ENCODE peak calls at places on chromosomes 5 and 9, in nine cellular contexts. N is psoas muscle, A is heart left ventricle, R is ovary, D is heart right ventricle, J is cardiac muscle cell, Z is PC-3, G is fibroblast of lung, B is left ventricle myocardium inferior. K is an unnamed sample. For H3K4me1, the result is how much of the 10 kb centered on the place peaks cover.

GRCh38 chr9:110797611-110798010 is 129.0 kb downstream of the MUSK start:
- DNase-seq in N (no peak), A (no peak), R (no peak), D (no peak), J (no peak), Z (peak), G (peak), B (no peak), K (no peak)

GRCh38 chr5:99795026-99795425 is 740.1 kb upstream of the FAM174A start:
- DNase-seq in N (no peak), A (no peak), R (no peak), D (no peak), J (no peak), Z (no peak), G (peak), B (no peak), K (no peak)

GRCh38 chr5:178145965-178146820 is 7.5 kb downstream of the NHP2 start:
- DNase-seq in N (peak), A (peak), R (peak), D (peak), J (peak), Z (peak), G (peak), B (peak), K (no peak)

GRCh38 chr5:71998746-71999145 is 108.5 kb upstream of the MAP1B start:
- DNase-seq in N (no peak), A (no peak), R (no peak), D (no peak), J (no peak), Z (no peak), G (no peak), B (no peak), K (no peak)

GRCh38 chr5:101390317-101390908 is 487.3 kb upstream of the ST8SIA4 start:
- DNase-seq in N (no peak), A (no peak), R (no peak), D (peak), J (peak), Z (peak), G (peak), B (no peak), K (no peak)

GRCh38 chr9:91795500-91796241 is 154.4 kb downstream of the ROR2 start:
- DNase-seq in N (no peak), A (no peak), R (no peak), D (no peak), J (peak), Z (peak), G (peak), B (no peak), K (no peak)

GRCh38 chr9:108963459-108964143 is 29.4 kb downstream of the ABITRAM start:
- DNase-seq in N (no peak), A (no peak), R (no peak), D (peak), J (peak), Z (no peak), G (no peak), B (peak), K (no peak)

GRCh38 chr9:108889649-108890067 is 27.6 kb downstream of the ACTL7A start:
- DNase-seq in N (no peak), A (no peak), R (no peak), D (no peak), J (peak), Z (no peak), G (peak), B (no peak), K (no peak)

GRCh38 chr9:126705767-126706697 is 92.3 kb downstream of the LMX1B start:
- DNase-seq in N (peak), A (peak), R (no peak), D (peak), J (peak), Z (peak), G (no peak), B (peak), K (no peak)

GRCh38 chr5:32057157-32058096 is 116.7 kb downstream of the GOLPH3 start:
- DNase-seq in N (no peak), A (no peak), R (no peak), D (no peak), J (no peak), Z (peak), G (no peak), B (no peak), K (no peak)
- TF ChIP-seq CTCF in N (peak), A (no peak), R (no peak), D (peak), J (peak), Z (peak), G (peak), B (peak), K (no peak)

DNA sequence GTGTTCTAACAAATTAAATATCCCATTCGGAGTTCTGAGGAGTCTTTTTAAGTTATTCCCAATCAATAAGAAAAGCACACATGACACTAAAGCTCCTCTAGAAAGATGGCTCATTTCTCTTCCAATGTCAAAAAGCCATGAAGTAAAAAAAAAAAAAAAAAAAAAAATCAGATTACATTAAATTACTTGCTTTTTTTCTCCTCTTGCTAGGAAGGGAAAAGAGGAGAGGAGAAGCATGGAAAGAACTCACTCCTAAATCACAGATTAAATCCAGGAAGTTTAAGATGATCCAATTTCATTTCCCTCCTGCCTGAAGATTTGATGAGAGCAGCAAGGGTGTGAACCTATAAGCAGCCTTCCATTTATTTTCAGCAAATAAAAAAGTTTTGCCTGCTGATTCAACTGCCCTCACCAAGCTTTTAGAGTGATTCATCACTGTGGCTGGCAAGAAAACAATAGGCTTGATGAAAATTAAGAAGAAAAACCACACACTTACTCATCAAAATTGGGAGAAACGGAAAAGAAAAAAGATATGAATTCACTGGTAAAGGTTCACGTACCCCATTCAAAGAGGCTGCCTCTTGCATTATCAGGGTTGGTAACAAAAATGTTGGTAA is 19.7 kb downstream of the MYO10 start:
- DNase-seq in N (no peak), A (no peak), R (no peak), D (no peak), J (no peak), Z (peak), G (peak), B (no peak), K (no peak)
- H3K4me1 ChIP-seq in N (under half), A (under half), R (under half), D (under half), J (under half), Z (half or more), G (under half), B (under half), K (under half)

GRCh38 chr5:150136290-150136689 is 19.4 kb downstream of the PDGFRB start:
- DNase-seq in N (no peak), A (no peak), R (no peak), D (no peak), J (no peak), Z (no peak), G (no peak), B (no peak), K (no peak)
- H3K27ac ChIP-seq in N (peak), A (peak), R (peak), D (peak), J (peak), Z (no peak), G (peak), B (peak), K (peak)

DNA sequence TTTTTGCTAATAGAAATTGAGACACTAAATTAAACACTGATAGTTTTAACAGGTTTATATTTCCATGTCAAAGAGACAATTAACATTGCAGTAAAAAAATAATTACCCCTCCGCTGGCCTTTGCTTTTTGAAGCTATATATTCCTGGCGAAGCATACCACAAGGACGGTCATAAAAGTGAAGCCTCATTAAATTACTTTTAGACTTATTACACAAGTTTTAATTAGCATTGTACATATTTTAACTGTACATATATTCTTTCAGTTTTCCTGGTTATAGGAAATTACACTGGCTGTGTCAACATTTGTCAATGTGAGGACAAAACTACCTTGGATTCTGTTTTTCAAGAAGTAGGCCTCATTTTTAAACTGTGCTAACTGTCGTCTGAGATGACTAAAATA is 1.2 kb downstream of the CDKN2A start:
- DNase-seq in N (no peak), A (no peak), R (no peak), D (no peak), J (no peak), Z (no peak), G (no peak), B (no peak), K (no peak)
- TF ChIP-seq CTCF in N (no peak), A (no peak), R (no peak), D (no peak), J (no peak), Z (no peak), G (no peak), B (no peak), K (no peak)

DNA sequence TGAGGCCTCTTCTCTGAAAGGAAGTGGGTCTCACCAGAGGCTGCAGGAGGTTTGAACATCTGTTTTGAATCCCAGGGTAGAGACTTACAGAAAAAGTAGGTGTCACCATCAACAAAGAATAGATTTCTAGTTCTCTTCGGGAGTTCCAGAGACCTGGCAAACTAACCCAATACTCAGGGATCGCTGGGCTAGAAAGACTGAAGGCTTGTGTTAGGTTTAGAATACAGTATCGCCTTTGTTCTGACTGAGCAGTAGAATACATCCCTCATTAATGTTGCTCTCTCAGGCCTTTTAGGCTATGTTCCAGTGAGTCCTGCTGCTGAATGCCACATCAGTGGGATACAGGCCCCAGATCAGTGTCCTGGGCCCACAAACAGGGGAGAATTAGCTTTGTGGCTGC is 27.2 kb downstream of the RUSC2 start:
- DNase-seq in N (no peak), A (no peak), R (no peak), D (no peak), J (no peak), Z (no peak), G (peak), B (no peak), K (no peak)
- H3K4me1 ChIP-seq in N (half or more), A (half or more), R (under half), D (under half), J (half or more), Z (half or more), G (half or more), B (half or more), K (half or more)

GRCh38 chr5:68329554-68329953 is 114.0 kb downstream of the PIK3R1 start:
- DNase-seq in N (no peak), A (no peak), R (no peak), D (no peak), J (no peak), Z (no peak), G (no peak), B (no peak), K (no peak)

GRCh38 chr5:68332546-68332945 is 117.0 kb downstream of the PIK3R1 start:
- DNase-seq in N (no peak), A (no peak), R (no peak), D (no peak), J (no peak), Z (peak), G (no peak), B (no peak), K (no peak)

GRCh38 chr5:68330564-68330963 is 115.0 kb downstream of the PIK3R1 start:
- DNase-seq in N (no peak), A (no peak), R (no peak), D (no peak), J (no peak), Z (no peak), G (peak), B (no peak), K (no peak)

GRCh38 chr5:68333649-68334549 is 118.3 kb downstream of the PIK3R1 start:
- DNase-seq in N (no peak), A (no peak), R (no peak), D (no peak), J (no peak), Z (peak), G (peak), B (no peak), K (no peak)

DNA sequence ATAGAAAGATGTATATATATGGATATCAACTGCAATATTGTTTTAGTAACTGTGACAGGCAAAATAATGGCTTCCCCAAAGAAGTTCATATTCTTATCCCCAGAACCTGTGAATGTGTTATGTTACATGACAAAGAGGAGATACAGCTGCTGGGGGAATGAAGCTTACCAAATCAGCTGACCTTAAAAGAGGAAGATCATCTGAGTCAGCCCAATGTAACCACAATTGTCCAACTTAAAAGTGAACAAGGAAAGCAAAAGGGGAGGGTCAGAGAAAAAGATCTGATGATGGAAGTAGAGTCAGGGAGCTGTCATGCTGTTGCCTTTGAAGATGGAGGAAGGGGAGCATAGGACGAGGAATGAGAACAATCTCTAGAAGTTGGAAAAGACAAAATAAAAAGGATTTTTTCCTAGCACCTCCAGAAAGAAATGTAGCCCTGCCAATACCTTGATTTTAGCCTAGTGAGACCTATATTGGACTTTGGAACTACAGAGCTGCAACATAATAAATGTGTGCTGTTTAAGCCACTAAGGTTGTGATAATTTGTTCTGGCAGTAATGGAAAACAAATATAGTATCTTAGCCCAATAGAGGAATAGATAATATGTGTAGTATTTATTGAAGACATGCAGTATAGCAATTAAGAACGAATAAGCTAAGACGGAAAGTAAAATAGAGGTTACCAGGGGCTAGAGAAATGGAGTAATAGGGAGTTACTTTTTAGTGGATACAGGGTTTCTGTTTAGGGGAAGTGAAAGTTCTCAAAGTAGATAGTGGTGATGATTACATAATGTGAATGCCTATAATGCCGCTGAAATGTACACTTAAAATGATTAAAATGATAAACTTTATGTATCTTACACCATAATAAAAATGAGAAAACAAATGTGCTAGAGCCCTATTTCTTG is 115.9 kb downstream of the PIK3R1 start:
- DNase-seq in N (no peak), A (no peak), R (no peak), D (no peak), J (no peak), Z (no peak), G (peak), B (no peak), K (no peak)
- H3K27ac ChIP-seq in N (no peak), A (no peak), R (no peak), D (no peak), J (no peak), Z (no peak), G (no peak), B (no peak), K (no peak)

GRCh38 chr9:68672625-68673024 is 32.4 kb upstream of the PIP5K1B start:
- DNase-seq in N (no peak), A (no peak), R (no peak), D (no peak), J (no peak), Z (no peak), G (no peak), B (no peak), K (no peak)

GRCh38 chr9:68683433-68683832 is 21.6 kb upstream of the PIP5K1B start:
- DNase-seq in N (no peak), A (no peak), R (no peak), D (no peak), J (no peak), Z (no peak), G (no peak), B (no peak), K (no peak)

DNA sequence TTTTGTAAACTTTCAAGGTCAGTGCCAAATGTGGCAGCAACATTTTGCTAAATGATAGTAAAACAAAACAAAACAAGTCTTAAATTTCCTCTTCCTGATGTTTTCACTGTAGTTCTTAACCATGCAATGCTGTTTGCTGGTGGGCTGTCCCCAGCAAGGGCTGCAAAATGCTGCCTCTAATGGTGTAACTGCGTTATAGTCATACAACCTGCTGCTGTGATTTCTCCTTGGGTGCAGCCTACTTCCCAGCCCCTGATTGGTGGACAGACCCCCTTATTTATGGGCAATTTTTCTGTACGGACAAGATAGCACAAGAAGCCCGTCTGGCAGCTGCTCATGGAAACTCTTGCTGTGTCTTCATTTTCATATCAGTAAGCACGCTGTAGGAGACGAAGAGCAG is 26.6 kb upstream of the PIP5K1B start:
- DNase-seq in N (no peak), A (no peak), R (no peak), D (peak), J (peak), Z (peak), G (no peak), B (no peak), K (no peak)
- TF ChIP-seq CTCF in N (peak), A (no peak), R (no peak), D (peak), J (peak), Z (peak), G (peak), B (peak), K (no peak)

DNA sequence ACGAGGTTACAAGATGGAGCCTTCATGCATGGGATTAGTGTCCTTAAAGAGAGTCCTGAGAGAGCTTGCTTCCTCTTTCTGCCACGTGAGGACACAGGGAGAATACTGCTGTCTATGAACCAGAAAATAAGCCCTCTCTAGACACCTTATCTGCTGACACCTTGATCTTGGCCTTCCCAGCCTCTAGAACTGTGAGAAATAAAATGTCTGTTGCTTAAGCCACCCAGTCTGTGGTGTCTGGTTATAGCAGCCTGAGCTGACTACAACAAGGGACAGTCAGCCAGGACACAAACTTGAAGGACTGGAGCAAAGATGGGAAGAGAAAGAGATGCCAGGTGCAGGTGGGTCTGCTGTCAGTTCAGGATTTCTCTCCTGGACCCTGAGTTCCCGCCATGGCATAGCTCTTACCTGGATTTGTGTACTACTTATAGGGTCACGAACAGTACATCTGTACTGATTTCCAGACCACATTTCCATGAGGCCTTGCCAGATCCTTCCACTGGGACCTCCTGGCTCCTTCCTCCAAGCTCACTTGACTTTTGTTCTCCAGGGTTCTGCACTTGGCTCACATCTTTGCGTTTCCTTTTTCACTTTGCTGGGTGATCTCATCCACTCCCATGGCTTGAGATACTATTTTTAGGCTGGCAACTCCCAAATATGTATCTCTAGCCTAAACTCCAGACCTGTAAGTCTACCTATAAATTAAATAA is 44.8 kb upstream of the LIFR start:
- DNase-seq in N (peak), A (peak), R (no peak), D (peak), J (no peak), Z (no peak), G (no peak), B (peak), K (peak)
- H3K4me1 ChIP-seq in N (under half), A (under half), R (under half), D (under half), J (under half), Z (half or more), G (under half), B (half or more), K (under half)

DNA sequence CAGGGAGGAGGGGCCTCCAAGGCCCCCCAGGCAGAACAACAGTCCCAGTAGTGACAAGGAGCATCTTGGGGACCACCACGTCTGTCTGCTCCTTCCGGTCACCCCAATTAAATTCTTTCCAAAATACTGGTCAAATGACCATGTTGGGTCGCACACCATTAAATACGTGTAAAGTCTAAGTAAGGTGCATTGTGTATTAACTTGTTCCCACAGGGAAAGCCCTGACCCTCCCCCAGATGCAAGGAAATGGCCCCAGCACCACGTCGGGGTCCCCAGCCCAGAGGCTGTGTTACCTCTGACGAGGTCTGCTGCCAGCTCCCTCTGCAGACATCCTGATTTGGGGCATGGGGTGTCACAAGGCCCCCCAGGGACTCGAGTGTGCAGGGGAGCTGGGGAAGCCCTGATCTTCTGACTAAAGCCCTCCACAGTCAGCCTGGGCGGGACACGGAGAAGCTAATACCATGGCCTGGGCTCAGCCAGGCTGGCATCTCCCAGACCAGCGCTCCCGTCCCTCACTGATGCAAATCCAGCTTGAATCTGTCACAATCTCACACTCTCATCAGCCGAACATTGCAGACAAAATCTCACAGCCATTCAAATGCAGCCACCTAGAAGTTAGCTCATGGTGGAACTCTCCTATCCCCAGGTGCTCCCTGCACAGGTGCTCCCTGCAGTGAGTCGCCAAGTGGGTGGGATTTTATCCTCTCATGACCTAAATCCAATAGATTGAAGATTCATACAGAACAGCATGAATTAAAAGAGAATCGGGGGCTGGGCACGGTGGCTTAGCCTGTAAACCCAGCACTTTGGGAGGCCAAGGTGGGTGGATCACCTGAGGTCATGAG is 13.6 kb downstream of the TERT start:
- DNase-seq in N (no peak), A (no peak), R (no peak), D (no peak), J (no peak), Z (no peak), G (no peak), B (no peak), K (no peak)
- H3K27ac ChIP-seq in N (no peak), A (no peak), R (no peak), D (no peak), J (no peak), Z (no peak), G (no peak), B (no peak), K (no peak)

K was measured in gastrocnemius medialis.